ENCODE peak calls at places on chromosomes 11 and 22, in five cellular contexts. X is neural progenitor cell, V is pulmonary artery endothelial cell, T is epithelial cell of esophagus, J is brain microvascular endothelial cell. R is an unnamed sample.

GRCh38 chr11:122817121-122817520 is 21.2 kb upstream of the CRTAM start:
- DNase-seq in T (peak; percentile 91), V (no peak), J (no peak), X (no peak), R (no peak)

GRCh38 chr11:2290351-2290841 is 11.3 kb downstream of the C11orf21 start:
- DNase-seq in J (no peak), T (no peak), X (no peak), V (no peak), R (no peak)

GRCh38 chr11:70531281-70532065 is 133.1 kb downstream of the CTTN start:
- DNase-seq in X (no peak), T (no peak), V (no peak), J (no peak), R (no peak)

GRCh38 chr22:50246242-50247175 is 1.7 kb upstream of the TUBGCP6 start:
- DNase-seq in V (no peak), J (no peak), T (peak; percentile 26), X (no peak), R (no peak)

GRCh38 chr11:19347911-19348310 is 107.2 kb upstream of the E2F8 start:
- DNase-seq in T (no peak), V (no peak), X (peak; percentile 31), J (no peak), R (no peak)

GRCh38 chr11:3197044-3197715 is 21.4 kb downstream of the MRGPRG start:
- DNase-seq in J (no peak), V (no peak), T (no peak), X (no peak), R (no peak)

GRCh38 chr11:2574553-2575535 is 125.0 kb downstream of the KCNQ1OT1 start:
- DNase-seq in X (no peak), J (no peak), T (peak; percentile 3), V (no peak), R (no peak)

GRCh38 chr11:19722702-19723101 is 10.1 kb downstream of the NAV2 start:
- DNase-seq in X (no peak), V (no peak), T (no peak), J (no peak), R (no peak)

GRCh38 chr11:12167098-12167999 is 57.0 kb downstream of the MICAL2 start:
- DNase-seq in J (peak; percentile 94), T (peak; percentile 97), V (peak; percentile 89), X (no peak), R (no peak)

GRCh38 chr11:83241291-83241946 is 44.7 kb downstream of the CCDC90B start:
- DNase-seq in X (peak; percentile 79), J (peak; percentile 74), T (peak; percentile 76), V (peak; percentile 24), R (peak; percentile 46)

GRCh38 chr22:36564422-36565151 is 35.6 kb upstream of the EIF3D start:
- DNase-seq in V (no peak), T (no peak), X (no peak), J (no peak), R (no peak)

GRCh38 chr22:32079110-32080089 is 36.3 kb downstream of the SLC5A1 start:
- DNase-seq in V (no peak), T (peak; percentile 91), X (no peak), J (peak; percentile 67), R (no peak)

GRCh38 chr11:1272531-1272930 is 36.9 kb downstream of the TOLLIP start:
- DNase-seq in T (no peak), X (no peak), V (no peak), J (no peak), R (no peak)

GRCh38 chr11:92480519-92480918 is 255.9 kb downstream of the FAT3 start:
- DNase-seq in X (no peak), T (peak; percentile 14), J (peak; percentile 13), V (no peak), R (no peak)

GRCh38 chr11:2582436-2582931 is 117.3 kb downstream of the KCNQ1OT1 start:
- DNase-seq in J (no peak), V (no peak), T (no peak), X (peak; percentile 43), R (no peak)

GRCh38 chr11:78868563-78868962 is 293.9 kb upstream of the NARS2 start:
- DNase-seq in J (no peak), T (no peak), X (no peak), V (no peak), R (no peak)

GRCh38 chr22:30822216-30823014 is 127.7 kb downstream of the OSBP2 start:
- DNase-seq in V (no peak), J (no peak), X (peak; percentile 51), T (no peak), R (peak; percentile 16)

GRCh38 chr11:62324738-62325556 is 12.3 kb upstream of the ASRGL1 start:
- DNase-seq in J (peak; percentile 27), T (peak; percentile 47), X (peak; percentile 84), V (no peak), R (peak; percentile 50)

GRCh38 chr11:111512296-111513239 is at the start of gene BTG4:
- DNase-seq in J (no peak), X (peak; percentile 75), T (peak; percentile 13), V (no peak), R (peak; percentile 26)

GRCh38 chr22:47215851-47216250 is 453.4 kb downstream of the TBC1D22A start:
- DNase-seq in V (no peak), J (no peak), T (no peak), X (no peak), R (no peak)

GRCh38 chr22:39748877-39749276 is 144.7 kb downstream of the ENTHD1 start:
- DNase-seq in J (no peak), T (peak; percentile 51), X (no peak), V (no peak), R (no peak)

GRCh38 chr11:96486890-96487633 is 97.2 kb downstream of the JRKL start:
- DNase-seq in X (peak; percentile 20), V (no peak), T (peak; percentile 88), J (peak; percentile 40), R (peak; percentile 3)